ENCODE peak calls at places on chromosomes 7 and 10, in seven cellular contexts. A is CD8-positive, alpha-beta memory T cell; B is fibroblast of mammary gland; F is hepatic stellate cell; H is activated T-cell treated with anti-CD3 and anti-CD28 coated beads, Interleukin-2, amount 50 U/mL, for 72 hours; R is NCI-H460; E is activated CD8-positive, alpha-beta memory T cell treated with anti-CD3 and anti-CD28 coated beads for 48 hours. P is an unnamed sample.

GRCh38 chr10:12741255-12741915 is 260.1 kb downstream of the CCDC3 start:
- DNase-seq in A (no peak), B (no peak), F (no peak), H (no peak), R (no peak), E (no peak), P (no peak)

GRCh38 chr7:69871213-69871885 is 273.1 kb downstream of the AUTS2 start:
- DNase-seq in A (no peak), B (peak), F (no peak), H (no peak), R (peak), E (no peak), P (no peak)

GRCh38 chr10:22058195-22058594 is 54.7 kb upstream of the DNAJC1 start:
- DNase-seq in A (no peak), B (no peak), F (no peak), H (no peak), R (no peak), E (no peak), P (no peak)

GRCh38 chr10:96043157-96043894 is at the start of gene CCNJ:
- DNase-seq in A (peak), B (peak), F (peak), H (peak), R (peak), E (peak), P (peak)

GRCh38 chr7:147525295-147525694 is 1065.3 kb upstream of the C7orf33 start:
- DNase-seq in A (no peak), B (no peak), F (no peak), H (no peak), R (no peak), E (no peak), P (no peak)

GRCh38 chr10:110008518-110009339 is 945 bp downstream of the ADD3 start:
- DNase-seq in A (peak), B (no peak), F (no peak), H (peak), R (no peak), E (no peak), P (no peak)

GRCh38 chr7:106657085-106657991 is 3.6 kb downstream of the CCDC71L start:
- DNase-seq in A (no peak), B (peak), F (peak), H (no peak), R (no peak), E (no peak), P (no peak)

GRCh38 chr7:69162931-69163330 is 435.3 kb upstream of the AUTS2 start:
- DNase-seq in A (no peak), B (no peak), F (no peak), H (no peak), R (no peak), E (no peak), P (no peak)

P was measured in H1.